ENCODE peak calls at places on chromosomes 16 and 17, in four cellular contexts. S, T, E and H are unnamed samples.

GRCh38 chr16:70746708-70747424 is 54.1 kb downstream of the VAC14 start:
- DNase-seq in S (peak), T (no peak), E (peak), H (peak)

GRCh38 chr17:34443832-34444469 is 80.9 kb upstream of the CCL1 start:
- DNase-seq in S (no peak), T (no peak), E (no peak), H (no peak)

GRCh38 chr16:87570938-87571867 is 31.1 kb upstream of the JPH3 start:
- DNase-seq in S (peak), T (no peak), E (no peak), H (peak)

GRCh38 chr17:68759002-68759342 is 157.8 kb upstream of the FAM20A start:
- DNase-seq in S (no peak), T (no peak), E (no peak), H (no peak)

GRCh38 chr16:57979006-57979585 is 8.2 kb upstream of the CNGB1 start:
- DNase-seq in S (no peak), T (no peak), E (peak), H (no peak)

GRCh38 chr16:15879255-15879804 is 9.1 kb downstream of the CEP20 start:
- DNase-seq in S (peak), T (peak), E (no peak), H (no peak)

GRCh38 chr17:78557598-78558039 is 19.6 kb downstream of the DNAH17 start:
- DNase-seq in S (peak), T (peak), E (no peak), H (no peak)

GRCh38 chr17:77829871-77830799 is 128.4 kb upstream of the TNRC6C start:
- DNase-seq in S (peak), T (peak), E (no peak), H (no peak)

GRCh38 chr16:89502319-89502843 is 5.8 kb upstream of the SPG7 start:
- DNase-seq in S (no peak), T (no peak), E (no peak), H (peak)

GRCh38 chr16:89417352-89417751 is 73.0 kb downstream of the ANKRD11 start:
- DNase-seq in S (no peak), T (no peak), E (no peak), H (no peak)

GRCh38 chr17:73698966-73699365 is 54.7 kb upstream of the SDK2 start:
- DNase-seq in S (no peak), T (no peak), E (no peak), H (no peak)

GRCh38 chr17:80270836-80271235 is 10.2 kb downstream of the RNF213 start:
- DNase-seq in S (peak), T (no peak), E (no peak), H (no peak)

GRCh38 chr16:17296412-17296811 is 174.3 kb downstream of the XYLT1 start:
- DNase-seq in S (no peak), T (no peak), E (no peak), H (no peak)

GRCh38 chr16:81799138-81799504 is 20.0 kb downstream of the PLCG2 start:
- DNase-seq in S (no peak), T (no peak), E (no peak), H (no peak)

GRCh38 chr17:68491864-68492263 is 20.4 kb upstream of the PRKAR1A start:
- DNase-seq in S (no peak), T (no peak), E (no peak), H (peak)

GRCh38 chr17:71757956-71758355 is 362.9 kb upstream of the SOX9 start:
- DNase-seq in S (no peak), T (no peak), E (no peak), H (no peak)

GRCh38 chr16:2008009-2008526 is 1.6 kb downstream of the ZNF598 start:
- DNase-seq in S (peak), T (no peak), E (no peak), H (no peak)

GRCh38 chr17:2373179-2373578 is 27.7 kb downstream of the MNT start:
- DNase-seq in S (no peak), T (no peak), E (no peak), H (no peak)

GRCh38 chr16:81697886-81698635 is 81.0 kb upstream of the PLCG2 start:
- DNase-seq in S (no peak), T (no peak), E (no peak), H (no peak)

GRCh38 chr16:77732241-77732946 is 10.1 kb downstream of the NUDT7 start:
- DNase-seq in S (peak), T (no peak), E (no peak), H (no peak)

GRCh38 chr16:47073223-47074155 is 70.3 kb downstream of the NETO2 start:
- DNase-seq in S (no peak), T (no peak), E (no peak), H (no peak)

GRCh38 chr16:56985288-56985961 is 3.9 kb upstream of the NLRC5 start:
- DNase-seq in S (peak), T (peak), E (peak), H (peak)

GRCh38 chr16:58413359-58413758 is 21.1 kb downstream of the GINS3 start:
- DNase-seq in S (no peak), T (no peak), E (no peak), H (no peak)

GRCh38 chr16:87371261-87371866 is 12.2 kb downstream of the FBXO31 start:
- DNase-seq in S (no peak), T (no peak), E (peak), H (no peak)

GRCh38 chr17:10772425-10773380 is 31.2 kb downstream of the TMEM238L start:
- DNase-seq in S (no peak), T (no peak), E (no peak), H (no peak)